ENCODE peak calls at places on chromosome 13, in four cellular contexts. H is tibial nerve, O is stomach, Z is pancreas. C is an unnamed sample.

GRCh38 chr13:74450976-74451375 is 316.8 kb upstream of the KLF12 start:
- DNase-seq in H (no peak), O (no peak), Z (no peak), C (no peak)

GRCh38 chr13:21232196-21232595 is 55.7 kb downstream of the MRPL57 start:
- DNase-seq in H (no peak), Z (no peak), O (no peak), C (no peak)

GRCh38 chr13:102830646-102831045 is 15.2 kb upstream of the ERCC5 start:
- DNase-seq in H (no peak), O (peak; percentile 41), Z (peak; percentile 11), C (no peak)

GRCh38 chr13:36975172-36975571 is 24.0 kb downstream of the ALG5 start:
- DNase-seq in O (no peak), Z (no peak), H (no peak), C (no peak)

GRCh38 chr13:59728896-59729545 is 434.7 kb downstream of the DIAPH3 start:
- DNase-seq in O (no peak), Z (no peak), H (no peak), C (no peak)

GRCh38 chr13:44044544-44045178 is 165.0 kb downstream of the LACC1 start:
- DNase-seq in O (no peak), H (no peak), Z (no peak), C (no peak)

GRCh38 chr13:100124265-100124664 is 35.4 kb downstream of the PCCA start:
- DNase-seq in H (no peak), Z (no peak), O (no peak), C (no peak)

GRCh38 chr13:72864142-72865035 is 82.5 kb downstream of the PIBF1 start:
- DNase-seq in Z (no peak), H (no peak), O (no peak), C (no peak)

GRCh38 chr13:63497601-63498000 is 2082.0 kb upstream of the PCDH20 start:
- DNase-seq in O (no peak), H (no peak), Z (no peak), C (no peak)

GRCh38 chr13:76637651-76638111 is 248.5 kb downstream of the KCTD12 start:
- DNase-seq in Z (no peak), O (no peak), H (no peak), C (no peak)

GRCh38 chr13:110274687-110275086 is 32.3 kb downstream of the COL4A1 start:
- DNase-seq in O (no peak), Z (no peak), H (no peak), C (no peak)
- H3K27ac ChIP-seq in O (no peak overlapping the region), Z (no peak overlapping the region), H (peak overlapping the region; percentile 42), C (no peak overlapping the region)

DNA sequence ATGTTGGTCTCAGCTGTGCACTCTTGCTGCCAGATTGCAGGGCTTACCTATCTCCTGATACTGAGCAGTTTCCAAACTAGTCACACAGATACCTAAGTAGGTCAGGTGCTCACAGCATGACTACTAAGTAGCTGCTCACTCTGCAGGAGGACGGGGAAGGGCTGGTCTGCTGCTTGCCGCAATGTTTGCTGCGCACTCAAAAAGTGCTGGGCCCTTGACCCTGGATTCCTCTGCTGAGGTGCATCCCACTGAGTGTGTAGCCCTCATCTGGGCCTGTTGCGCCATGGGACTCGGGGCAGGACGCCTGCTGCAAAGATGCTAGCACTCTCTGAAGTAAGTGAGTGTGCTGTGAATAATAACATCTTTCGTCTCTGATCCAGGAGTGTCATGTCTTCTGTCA is 59.2 kb upstream of the MEDAG start:
- DNase-seq in H (no peak), Z (no peak), O (no peak), C (no peak)
- H3K27ac ChIP-seq in H (peak overlapping the region; percentile 71), Z (no peak overlapping the region), O (no peak overlapping the region), C (no peak overlapping the region)

GRCh38 chr13:40777166-40777956 is 6.4 kb upstream of the MRPS31 start:
- DNase-seq in H (no peak), O (no peak), Z (no peak), C (no peak)

GRCh38 chr13:40776232-40776631 is 5.2 kb upstream of the MRPS31 start:
- DNase-seq in Z (no peak), H (no peak), O (no peak), C (no peak)

GRCh38 chr13:40774672-40775071 is 3.7 kb upstream of the MRPS31 start:
- DNase-seq in O (no peak), H (no peak), Z (no peak), C (no peak)

GRCh38 chr13:40777957-40778235 is 6.9 kb upstream of the MRPS31 start:
- DNase-seq in Z (no peak), H (no peak), O (no peak), C (no peak)

GRCh38 chr13:40776681-40777165 is 5.7 kb upstream of the MRPS31 start:
- DNase-seq in H (no peak), Z (no peak), O (no peak), C (no peak)
- H3K27ac ChIP-seq in H (no peak overlapping the region), Z (no peak overlapping the region), O (peak overlapping the region; percentile 50), C (no peak overlapping the region)

GRCh38 chr13:112719556-112719955 is 29.7 kb downstream of the ATP11A start:
- DNase-seq in Z (no peak), H (no peak), O (no peak), C (no peak)
- H3K27ac ChIP-seq in Z (no peak overlapping the region), H (no peak overlapping the region), O (no peak overlapping the region), C (no peak overlapping the region)

DNA sequence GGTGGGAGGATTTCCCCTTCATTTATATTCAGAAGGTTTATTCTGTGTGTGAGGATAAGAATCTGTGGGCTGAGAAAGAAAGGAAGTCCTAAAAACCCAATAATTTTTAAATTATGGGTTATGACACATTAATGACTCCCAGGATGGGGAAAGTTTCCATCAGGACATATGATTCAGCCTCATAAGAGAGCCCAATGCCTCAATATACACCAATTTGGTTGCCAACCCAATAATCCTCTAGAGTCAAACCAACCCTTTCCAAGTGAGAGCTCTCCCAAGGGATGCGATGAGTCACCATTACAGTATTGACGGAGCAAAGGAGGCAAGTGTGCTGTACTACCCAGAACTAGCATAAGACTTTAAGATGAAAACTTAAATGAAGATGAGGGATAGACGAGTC is 409.3 kb downstream of the COG6 start:
- DNase-seq in O (no peak), H (no peak), Z (no peak), C (no peak)
- H3K27ac ChIP-seq in O (no peak overlapping the region), H (peak overlapping the region; percentile 36), Z (no peak overlapping the region), C (no peak overlapping the region)

DNA sequence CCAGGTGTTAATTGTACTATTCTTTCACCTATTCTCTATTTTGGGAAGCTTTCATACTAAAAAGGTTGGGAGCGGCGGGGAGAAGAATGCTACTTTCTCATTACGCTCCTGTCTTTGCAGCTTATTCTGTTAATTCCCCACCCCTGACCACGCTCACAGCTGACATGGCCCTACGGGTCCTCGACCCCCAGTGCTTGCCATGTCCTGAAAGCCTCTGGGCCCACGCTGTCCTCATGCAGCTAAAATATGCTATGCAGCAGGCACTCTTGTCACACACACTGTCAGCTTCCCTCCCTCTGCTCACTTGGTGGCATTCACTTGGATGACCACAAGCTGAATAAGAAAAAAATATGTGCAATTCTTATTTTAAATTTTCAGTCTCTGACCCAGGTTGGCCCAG is 126.3 kb downstream of the RNF17 start:
- DNase-seq in Z (no peak), H (no peak), O (no peak), C (no peak)
- H3K27ac ChIP-seq in Z (no peak overlapping the region), H (no peak overlapping the region), O (no peak overlapping the region), C (no peak overlapping the region)

DNA sequence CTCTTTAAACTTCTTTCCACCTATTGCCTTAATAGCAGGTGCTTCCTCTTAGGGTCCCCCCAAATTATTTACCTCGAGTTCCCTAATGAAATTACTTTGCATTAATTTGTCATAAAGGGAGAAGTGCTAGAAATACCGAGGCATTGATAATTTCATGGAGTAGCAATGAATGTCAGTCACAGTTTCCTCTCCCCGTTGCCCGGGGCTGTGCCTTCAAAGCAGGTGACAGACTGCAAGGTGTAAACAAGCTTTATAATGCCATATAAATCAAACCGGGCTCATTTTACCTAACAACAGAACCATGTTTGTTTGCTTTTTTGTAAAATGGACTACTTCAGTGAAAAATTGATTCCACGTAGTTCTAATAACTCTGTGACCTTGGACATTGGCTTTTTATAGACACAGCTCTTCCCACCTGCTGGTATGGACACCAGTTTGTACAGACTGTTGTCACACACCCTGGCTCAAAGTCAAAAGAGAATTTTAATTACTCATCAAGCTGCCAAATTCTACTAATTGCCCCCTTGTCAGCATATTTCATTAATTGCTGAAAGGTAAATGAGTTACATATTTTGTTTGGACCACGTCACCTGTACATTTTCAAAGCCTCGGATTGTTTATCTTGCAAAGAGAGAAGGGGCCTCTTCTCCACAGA is 171.1 kb downstream of the STK24 start:
- DNase-seq in Z (no peak), O (no peak), H (no peak), C (no peak)
- H3K27ac ChIP-seq in Z (peak overlapping the region; percentile 52), O (no peak overlapping the region), H (no peak overlapping the region), C (no peak overlapping the region)

GRCh38 chr13:41356788-41357187 is 45.7 kb downstream of the NAA16 start:
- DNase-seq in H (no peak), Z (no peak), O (no peak), C (no peak)

GRCh38 chr13:41354416-41354815 is 43.3 kb downstream of the NAA16 start:
- DNase-seq in O (no peak), Z (no peak), H (no peak), C (no peak)

GRCh38 chr13:41352935-41353801 is 42.1 kb downstream of the NAA16 start:
- DNase-seq in H (no peak), Z (no peak), O (no peak), C (no peak)
- H3K27ac ChIP-seq in H (no peak overlapping the region), Z (no peak overlapping the region), O (no peak overlapping the region), C (no peak overlapping the region)

C was measured in substantia nigra.